ENCODE peak calls at places on chromosomes 16 and 17, in nine cellular contexts. One of them, this sample, is unnamed.

GRCh38 chr17:76147211-76148014 is 6.4 kb upstream of the FOXJ1 start:
- DNase-seq in NCI-H774: peak
- DNase-seq in gastrocnemius medialis: no peak
- DNase-seq in activated CD4-positive, alpha-beta T cell treated with anti-CD3 and anti-CD28 coated beads for 4 hours: no peak
- DNase-seq in hepatic stellate cell: peak
- DNase-seq in colonic mucosa: no peak
- DNase-seq in head of caudate nucleus: no peak
- DNase-seq in esophagus squamous epithelium: no peak
- DNase-seq in fibroblast of the aortic adventitia: peak
- DNase-seq in this sample: no peak

GRCh38 chr17:79843917-79844815 is 4.9 kb upstream of the CBX4 start:
- DNase-seq in NCI-H774: peak
- DNase-seq in gastrocnemius medialis: no peak
- DNase-seq in activated CD4-positive, alpha-beta T cell treated with anti-CD3 and anti-CD28 coated beads for 4 hours: no peak
- DNase-seq in hepatic stellate cell: peak
- DNase-seq in colonic mucosa: peak
- DNase-seq in head of caudate nucleus: no peak
- DNase-seq in esophagus squamous epithelium: no peak
- DNase-seq in fibroblast of the aortic adventitia: peak
- DNase-seq in this sample: peak

GRCh38 chr16:77723108-77723514 is 797 bp downstream of the NUDT7 start:
- DNase-seq in NCI-H774: no peak
- DNase-seq in gastrocnemius medialis: no peak
- DNase-seq in activated CD4-positive, alpha-beta T cell treated with anti-CD3 and anti-CD28 coated beads for 4 hours: no peak
- DNase-seq in hepatic stellate cell: peak
- DNase-seq in colonic mucosa: peak
- DNase-seq in head of caudate nucleus: no peak
- DNase-seq in esophagus squamous epithelium: no peak
- DNase-seq in fibroblast of the aortic adventitia: peak
- DNase-seq in this sample: peak

GRCh38 chr16:50093607-50094570 is 28.1 kb downstream of the HEATR3 start:
- DNase-seq in NCI-H774: no peak
- DNase-seq in gastrocnemius medialis: peak
- DNase-seq in activated CD4-positive, alpha-beta T cell treated with anti-CD3 and anti-CD28 coated beads for 4 hours: peak
- DNase-seq in hepatic stellate cell: no peak
- DNase-seq in colonic mucosa: peak
- DNase-seq in head of caudate nucleus: peak
- DNase-seq in esophagus squamous epithelium: peak
- DNase-seq in fibroblast of the aortic adventitia: no peak
- DNase-seq in this sample: peak

GRCh38 chr17:41535764-41536481 is 7.8 kb upstream of the KRT19 start:
- DNase-seq in NCI-H774: no peak
- DNase-seq in gastrocnemius medialis: no peak
- DNase-seq in activated CD4-positive, alpha-beta T cell treated with anti-CD3 and anti-CD28 coated beads for 4 hours: no peak
- DNase-seq in hepatic stellate cell: no peak
- DNase-seq in colonic mucosa: peak
- DNase-seq in head of caudate nucleus: no peak
- DNase-seq in esophagus squamous epithelium: no peak
- DNase-seq in fibroblast of the aortic adventitia: no peak
- DNase-seq in this sample: no peak

GRCh38 chr16:4513086-4513860 is 25.3 kb downstream of the CDIP1 start:
- DNase-seq in NCI-H774: no peak
- DNase-seq in gastrocnemius medialis: no peak
- DNase-seq in activated CD4-positive, alpha-beta T cell treated with anti-CD3 and anti-CD28 coated beads for 4 hours: no peak
- DNase-seq in hepatic stellate cell: no peak
- DNase-seq in colonic mucosa: no peak
- DNase-seq in head of caudate nucleus: no peak
- DNase-seq in esophagus squamous epithelium: no peak
- DNase-seq in fibroblast of the aortic adventitia: no peak
- DNase-seq in this sample: no peak

GRCh38 chr17:50925296-50925891 is 59.2 kb upstream of the TOB1 start:
- DNase-seq in NCI-H774: no peak
- DNase-seq in gastrocnemius medialis: no peak
- DNase-seq in activated CD4-positive, alpha-beta T cell treated with anti-CD3 and anti-CD28 coated beads for 4 hours: no peak
- DNase-seq in hepatic stellate cell: no peak
- DNase-seq in colonic mucosa: no peak
- DNase-seq in head of caudate nucleus: no peak
- DNase-seq in esophagus squamous epithelium: no peak
- DNase-seq in fibroblast of the aortic adventitia: no peak
- DNase-seq in this sample: no peak

GRCh38 chr17:11144358-11145233 is 96.4 kb upstream of the SHISA6 start:
- DNase-seq in NCI-H774: no peak
- DNase-seq in gastrocnemius medialis: no peak
- DNase-seq in activated CD4-positive, alpha-beta T cell treated with anti-CD3 and anti-CD28 coated beads for 4 hours: no peak
- DNase-seq in hepatic stellate cell: peak
- DNase-seq in colonic mucosa: peak
- DNase-seq in head of caudate nucleus: peak
- DNase-seq in esophagus squamous epithelium: no peak
- DNase-seq in fibroblast of the aortic adventitia: peak
- DNase-seq in this sample: peak

GRCh38 chr16:83772806-83773205 is 35.0 kb upstream of the HSBP1 start:
- DNase-seq in NCI-H774: no peak
- DNase-seq in gastrocnemius medialis: no peak
- DNase-seq in activated CD4-positive, alpha-beta T cell treated with anti-CD3 and anti-CD28 coated beads for 4 hours: no peak
- DNase-seq in hepatic stellate cell: no peak
- DNase-seq in colonic mucosa: no peak
- DNase-seq in head of caudate nucleus: no peak
- DNase-seq in esophagus squamous epithelium: no peak
- DNase-seq in fibroblast of the aortic adventitia: no peak
- DNase-seq in this sample: peak

GRCh38 chr17:14871921-14872320 is 393.2 kb downstream of the PMP22 start:
- DNase-seq in NCI-H774: no peak
- DNase-seq in gastrocnemius medialis: no peak
- DNase-seq in activated CD4-positive, alpha-beta T cell treated with anti-CD3 and anti-CD28 coated beads for 4 hours: no peak
- DNase-seq in hepatic stellate cell: peak
- DNase-seq in colonic mucosa: no peak
- DNase-seq in head of caudate nucleus: no peak
- DNase-seq in esophagus squamous epithelium: no peak
- DNase-seq in fibroblast of the aortic adventitia: peak
- DNase-seq in this sample: no peak

GRCh38 chr16:4768549-4769305 is 1.8 kb upstream of the ZNF500 start:
- DNase-seq in NCI-H774: peak
- DNase-seq in gastrocnemius medialis: peak
- DNase-seq in activated CD4-positive, alpha-beta T cell treated with anti-CD3 and anti-CD28 coated beads for 4 hours: peak
- DNase-seq in hepatic stellate cell: peak
- DNase-seq in colonic mucosa: peak
- DNase-seq in head of caudate nucleus: peak
- DNase-seq in esophagus squamous epithelium: peak
- DNase-seq in fibroblast of the aortic adventitia: peak
- DNase-seq in this sample: peak

GRCh38 chr17:41393294-41393693 is 4.1 kb downstream of the KRT31 start:
- DNase-seq in NCI-H774: no peak
- DNase-seq in gastrocnemius medialis: no peak
- DNase-seq in activated CD4-positive, alpha-beta T cell treated with anti-CD3 and anti-CD28 coated beads for 4 hours: no peak
- DNase-seq in hepatic stellate cell: no peak
- DNase-seq in colonic mucosa: no peak
- DNase-seq in head of caudate nucleus: no peak
- DNase-seq in esophagus squamous epithelium: no peak
- DNase-seq in fibroblast of the aortic adventitia: peak
- DNase-seq in this sample: no peak

This sample was measured in Ammon's horn.